ENCODE peak calls at places on chromosomes 12 and 14, in four cellular contexts. Y is neuronal stem cell, V is psoas muscle, I is dorsolateral prefrontal cortex. H is an unnamed sample.

GRCh38 chr12:116524964-116525379 is 34.2 kb upstream of the MAP1LC3B2 start:
- DNase-seq in Y (no peak), V (no peak), I (no peak), H (no peak)

GRCh38 chr12:116556964-116557706 is 2.0 kb upstream of the MAP1LC3B2 start:
- DNase-seq in Y (no peak), V (no peak), I (no peak), H (no peak)

GRCh38 chr14:35631071-35631805 is 97.3 kb downstream of the INSM2 start:
- DNase-seq in Y (no peak), V (no peak), I (no peak), H (no peak)

GRCh38 chr14:31777312-31777711 is 216.1 kb downstream of the NUBPL start:
- DNase-seq in Y (no peak), V (no peak), I (no peak), H (no peak)

GRCh38 chr12:75471928-75472865 is 8.4 kb upstream of the GLIPR1 start:
- DNase-seq in Y (no peak), V (no peak), I (no peak), H (no peak)

GRCh38 chr12:53217930-53218307 is 10.9 kb upstream of the ITGB7 start:
- DNase-seq in Y (no peak), V (no peak), I (no peak), H (peak; percentile 70)

GRCh38 chr14:81018245-81018644 is 62.8 kb downstream of the TSHR start:
- DNase-seq in Y (no peak), V (no peak), I (no peak), H (no peak)

GRCh38 chr14:77599894-77600293 is 16.5 kb downstream of the SPTLC2 start:
- DNase-seq in Y (no peak), V (no peak), I (no peak), H (no peak)

GRCh38 chr12:57451233-57451778 is 3.8 kb upstream of the INHBE start:
- DNase-seq in Y (no peak), V (no peak), I (no peak), H (no peak)

GRCh38 chr12:122423258-122424165 is 1.0 kb upstream of the CLIP1 start:
- DNase-seq in Y (peak; percentile 84), V (no peak), I (peak; percentile 34), H (no peak)

GRCh38 chr14:105487986-105488777 is 1.5 kb downstream of the CRIP1 start:
- DNase-seq in Y (no peak), V (peak; percentile 18), I (no peak), H (peak; percentile 79)

GRCh38 chr14:55329999-55330710 is 58.9 kb downstream of the FBXO34 start:
- DNase-seq in Y (no peak), V (no peak), I (no peak), H (no peak)

GRCh38 chr12:78198896-78199295 is 368.2 kb downstream of the NAV3 start:
- DNase-seq in Y (no peak), V (no peak), I (no peak), H (no peak)

GRCh38 chr14:51236314-51236713 is 3.7 kb upstream of the TMX1 start:
- DNase-seq in Y (no peak), V (no peak), I (no peak), H (no peak)

DNA sequence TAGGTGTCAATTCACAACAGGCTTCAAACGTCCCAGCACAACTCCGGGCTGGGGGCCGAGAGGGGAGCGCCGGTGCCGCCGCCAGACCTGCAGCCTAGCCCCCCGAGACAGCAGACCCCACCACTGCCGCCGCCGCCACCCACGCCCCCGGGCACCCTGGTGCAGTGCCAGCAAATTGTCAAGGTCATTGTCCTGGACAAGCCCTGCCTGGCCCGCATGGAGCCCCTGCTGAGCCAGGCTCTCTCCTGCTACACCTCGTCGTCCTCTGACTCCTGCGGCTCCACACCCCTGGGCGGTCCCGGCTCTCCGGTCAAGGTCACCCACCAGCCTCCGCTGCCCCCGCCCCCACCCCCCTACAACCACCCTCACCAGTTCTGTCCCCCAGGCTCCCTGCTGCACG is 39.4 kb downstream of the SLC6A12 start:
- DNase-seq in Y (no peak), V (no peak), I (no peak), H (no peak)
- H3K4me3 ChIP-seq in Y (no peak overlapping the region), V (no peak overlapping the region), I (no peak overlapping the region), H (no peak overlapping the region)

DNA sequence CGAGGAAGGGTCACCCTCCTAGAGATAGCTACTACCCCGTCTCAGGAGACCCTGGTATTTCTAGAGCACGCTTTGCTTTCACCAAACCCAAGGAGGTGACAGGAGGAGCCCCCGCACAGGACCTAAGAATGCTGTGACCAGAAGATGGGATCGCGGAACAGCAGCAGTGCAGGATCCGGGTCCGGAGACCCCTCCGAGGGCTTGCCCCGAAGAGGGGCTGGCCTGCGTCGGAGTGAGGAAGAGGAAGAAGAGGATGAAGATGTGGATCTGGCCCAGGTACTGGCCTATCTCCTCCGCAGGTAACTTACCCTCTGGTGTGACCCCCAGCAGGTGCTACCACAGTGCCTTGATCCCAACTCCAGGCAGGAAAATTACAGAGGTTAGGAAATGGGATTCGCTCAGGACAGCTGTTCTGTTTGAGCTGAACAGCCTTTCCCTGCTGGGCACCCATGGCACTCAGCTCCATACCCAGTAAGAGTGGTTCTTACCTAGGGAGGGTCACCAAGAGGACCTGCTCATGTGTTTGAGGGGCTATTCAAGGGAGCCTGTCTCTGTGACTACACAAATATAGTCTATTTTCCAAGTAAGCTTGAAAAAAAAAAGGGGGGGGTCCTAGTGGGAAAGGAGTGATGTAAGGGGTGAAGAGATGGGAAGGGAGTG is 832 bp upstream of the NRL start:
- DNase-seq in Y (no peak), V (no peak), I (no peak), H (no peak)
- H3K27ac ChIP-seq in Y (no peak overlapping the region), V (peak overlapping the region; percentile 100), I (peak overlapping the region; percentile 100), H (peak overlapping the region; percentile 61)

DNA sequence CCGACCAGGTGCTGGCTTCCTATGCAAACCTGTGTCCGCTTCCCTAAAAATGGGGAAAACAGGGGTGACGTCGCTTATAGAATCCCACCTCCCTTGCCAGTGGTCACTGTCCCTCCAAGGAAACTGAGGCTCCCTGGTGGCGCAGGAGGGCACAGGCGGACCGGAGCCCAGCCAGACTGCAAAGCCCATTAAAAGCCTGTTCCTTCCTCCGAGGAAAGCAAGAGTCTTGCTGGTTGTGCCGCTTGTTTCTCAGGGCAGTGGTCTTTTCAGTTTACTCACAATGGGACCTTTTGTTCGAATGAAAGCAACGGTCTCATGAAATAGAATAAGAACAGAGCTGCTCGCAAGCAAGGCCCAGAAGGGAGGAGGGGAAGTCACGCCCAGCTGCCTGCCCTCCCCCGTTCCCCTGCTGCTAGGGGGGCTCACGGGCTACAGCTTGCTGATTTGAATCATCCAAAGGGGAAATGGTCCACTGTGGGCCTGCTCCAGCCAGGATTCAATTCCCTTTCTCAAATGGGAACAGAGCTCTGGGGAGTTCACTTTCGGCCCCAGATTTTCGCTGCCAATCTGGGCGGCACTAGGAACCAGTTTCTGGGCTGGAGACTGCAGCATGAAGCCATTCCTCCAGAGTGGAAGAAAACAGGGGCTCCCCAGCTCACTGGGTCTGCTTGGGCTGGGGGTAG is 4.6 kb upstream of the SELPLG start:
- DNase-seq in Y (peak; percentile 88), V (no peak), I (peak; percentile 79), H (peak; percentile 76)
- H3K4me3 ChIP-seq in Y (no peak overlapping the region), V (no peak overlapping the region), I (peak overlapping the region; percentile 31), H (no peak overlapping the region)

DNA sequence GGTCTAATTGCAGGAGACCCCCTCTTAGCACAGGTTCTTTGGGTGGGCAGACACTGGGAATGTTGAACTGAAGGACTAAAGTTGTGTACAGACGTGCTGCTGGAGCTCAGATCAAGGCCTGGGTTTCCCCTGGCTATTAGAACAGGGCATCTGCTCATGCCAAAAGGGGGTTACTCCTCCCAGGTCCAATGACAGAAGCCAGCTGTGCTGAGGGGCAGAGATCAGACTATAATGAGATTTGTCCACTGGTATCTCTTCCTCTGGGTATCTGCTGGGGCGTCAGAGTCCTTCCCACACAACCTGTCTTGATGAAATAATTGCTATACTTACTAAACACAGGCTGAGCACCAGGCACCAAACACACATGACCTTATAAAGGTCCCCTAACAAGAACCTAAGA is 42.6 kb downstream of the LTBP2 start:
- DNase-seq in Y (no peak), V (no peak), I (no peak), H (no peak)
- H3K27ac ChIP-seq in Y (no peak overlapping the region), V (no peak overlapping the region), I (no peak overlapping the region), H (no peak overlapping the region)

GRCh38 chr12:40717576-40717975 is 25.3 kb downstream of the CNTN1 start:
- DNase-seq in Y (no peak), V (no peak), I (no peak), H (no peak)
- H3K4me3 ChIP-seq in Y (no peak overlapping the region), V (no peak overlapping the region), I (no peak overlapping the region), H (no peak overlapping the region)

DNA sequence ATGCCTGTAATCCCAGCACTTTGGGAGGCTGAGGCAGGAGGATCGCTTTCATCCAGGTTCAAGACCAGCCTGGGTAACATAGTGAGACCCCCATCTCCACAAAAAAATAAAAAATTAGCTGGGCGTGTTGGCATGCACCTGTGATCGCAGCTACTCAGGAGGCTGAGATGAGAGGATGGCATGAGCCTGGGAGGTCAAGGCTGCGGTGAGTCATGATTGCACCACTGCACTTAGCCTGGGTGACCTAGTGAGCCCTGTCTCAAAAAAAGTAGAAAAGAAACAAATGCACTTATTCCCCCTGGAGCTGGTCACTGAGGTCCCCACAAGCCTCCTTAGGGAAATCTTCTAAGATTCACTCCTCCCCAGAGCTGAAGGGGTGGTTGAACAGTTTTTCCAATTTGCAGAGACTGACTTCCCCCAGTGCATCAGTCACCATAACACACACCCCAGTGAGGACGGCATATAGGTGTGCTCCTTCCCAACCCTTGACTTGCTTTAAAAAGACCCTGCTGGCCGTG is 1.6 kb downstream of the CD9 start:
- DNase-seq in Y (no peak), V (no peak), I (no peak), H (peak; percentile 45)
- H3K27ac ChIP-seq in Y (no peak overlapping the region), V (peak overlapping the region; percentile 77), I (peak overlapping the region; percentile 94), H (peak overlapping the region; percentile 56)

DNA sequence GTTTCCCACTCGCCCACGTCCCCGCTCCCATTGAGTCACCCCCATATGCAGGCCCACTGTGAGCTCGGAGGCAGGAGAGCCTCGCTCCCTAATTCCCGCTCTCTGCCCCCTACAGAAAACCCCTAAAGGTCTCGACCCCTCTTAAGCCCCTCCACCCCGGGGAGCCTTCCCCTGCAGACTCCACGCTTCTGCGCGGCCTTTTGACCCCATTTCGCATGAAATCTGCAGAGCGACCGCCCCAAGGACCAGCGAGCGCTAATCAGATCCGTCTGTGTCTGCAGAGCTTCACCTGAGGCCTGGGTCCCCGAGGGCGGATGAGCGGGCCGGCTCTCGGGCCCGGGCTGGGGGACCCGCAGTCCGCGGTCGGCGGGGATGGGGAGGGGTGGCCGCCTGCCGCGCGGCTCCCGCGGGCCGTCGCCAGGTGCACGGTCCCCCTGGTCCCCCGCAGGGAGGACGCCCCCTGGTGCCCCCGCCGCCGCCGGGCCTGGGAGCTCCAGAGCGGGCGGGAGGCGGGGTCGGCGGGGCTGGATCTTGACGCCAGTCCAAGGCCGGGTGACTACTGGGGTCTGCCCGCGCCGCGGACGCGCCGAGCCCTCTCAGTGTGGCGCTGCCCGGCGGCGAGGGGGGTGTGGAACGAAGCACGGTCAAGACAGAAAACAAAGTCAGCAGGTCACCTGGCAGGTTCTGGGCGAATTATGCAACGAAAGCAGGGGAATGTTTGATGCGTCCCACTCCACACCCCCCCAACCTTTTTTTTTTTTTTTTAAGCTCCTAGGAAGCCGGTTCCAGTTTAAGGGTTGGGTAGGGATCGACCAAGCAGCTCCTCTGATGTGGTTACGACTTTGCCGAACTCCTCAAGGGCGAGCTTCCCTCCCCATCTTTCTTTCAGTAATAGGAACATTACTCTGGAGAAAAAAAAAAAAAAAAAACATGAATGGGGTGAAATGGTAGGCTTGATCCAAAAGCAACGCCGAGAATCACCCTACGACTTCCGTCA is 9.9 kb downstream of the BMP4 start:
- DNase-seq in Y (no peak), V (no peak), I (no peak), H (no peak)
- H3K4me3 ChIP-seq in Y (peak overlapping the region; percentile 66), V (peak overlapping the region; percentile 30), I (peak overlapping the region; percentile 37), H (peak overlapping the region; percentile 28)

DNA sequence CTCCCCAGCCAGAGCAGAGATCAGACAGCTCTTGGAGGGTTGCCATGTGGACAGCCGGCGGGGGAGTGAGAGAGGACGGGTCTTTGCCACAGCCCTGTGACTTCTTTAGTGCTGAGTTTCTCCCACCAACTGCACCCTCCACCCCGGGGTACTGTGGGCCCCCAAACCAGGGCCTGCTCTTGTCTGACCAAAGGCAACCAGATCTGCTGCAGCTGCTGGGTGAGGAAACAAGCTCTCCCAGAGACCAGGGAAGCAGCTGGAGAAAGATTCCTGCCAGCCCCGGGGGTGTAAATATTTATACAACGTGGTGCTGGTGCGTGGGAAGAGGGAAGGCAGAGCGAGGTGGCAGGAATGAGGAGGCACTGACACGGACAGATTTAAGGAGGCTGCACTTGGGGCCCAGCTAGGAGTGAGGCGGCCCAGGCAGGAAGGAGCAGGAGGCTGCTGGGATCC is 14.3 kb upstream of the ZFP36L1 start:
- DNase-seq in Y (no peak), V (peak; percentile 56), I (no peak), H (peak; percentile 62)
- H3K27ac ChIP-seq in Y (no peak overlapping the region), V (peak overlapping the region; percentile 60), I (peak overlapping the region; percentile 82), H (peak overlapping the region; percentile 75)

H was measured in right cardiac atrium.